ENCODE peak calls at places on chromosomes 1 and 21, in nine cellular contexts. T is tibial nerve, Z is colonic mucosa, R is pancreas, C is fibroblast of mammary gland, N is BE2C, S is left ventricle myocardium inferior, V is AG10803, W is adrenal gland. P is an unnamed sample.

GRCh38 chr1:247047702-247048101 is 30.9 kb downstream of the ZNF670 start:
- DNase-seq in T (no peak), Z (no peak), R (no peak), C (no peak), N (no peak), S (no peak), V (no peak), W (no peak), P (no peak)

GRCh38 chr1:202498542-202498941 is 150.0 kb downstream of the PPP1R12B start:
- DNase-seq in T (no peak), Z (no peak), R (no peak), C (no peak), N (no peak), S (no peak), V (no peak), W (no peak), P (no peak)

GRCh38 chr1:222373831-222374603 is 173.9 kb downstream of the HHIPL2 start:
- DNase-seq in T (no peak), Z (no peak), R (no peak), C (no peak), N (no peak), S (no peak), V (no peak), W (no peak), P (no peak)

GRCh38 chr1:212291505-212292134 is 6.4 kb downstream of the PPP2R5A start:
- DNase-seq in T (no peak), Z (no peak), R (no peak), C (peak), N (peak), S (no peak), V (peak), W (no peak), P (peak)

GRCh38 chr1:221832151-221832550 is 90.3 kb upstream of the DUSP10 start:
- DNase-seq in T (no peak), Z (no peak), R (no peak), C (no peak), N (no peak), S (no peak), V (no peak), W (no peak), P (no peak)

GRCh38 chr21:33644383-33645074 is 2.2 kb downstream of the ITSN1 start:
- DNase-seq in T (peak), Z (no peak), R (no peak), C (peak), N (no peak), S (no peak), V (peak), W (no peak), P (peak)

GRCh38 chr1:76951185-76951584 is 83.9 kb downstream of the ST6GALNAC5 start:
- DNase-seq in T (no peak), Z (no peak), R (no peak), C (peak), N (no peak), S (no peak), V (peak), W (no peak), P (peak)

GRCh38 chr1:65002508-65003315 is 36.4 kb upstream of the JAK1 start:
- DNase-seq in T (peak), Z (peak), R (peak), C (peak), N (no peak), S (peak), V (peak), W (peak), P (peak)

GRCh38 chr21:28671549-28672195 is 321.0 kb downstream of the LTN1 start:
- DNase-seq in T (no peak), Z (no peak), R (no peak), C (peak), N (no peak), S (no peak), V (peak), W (no peak), P (no peak)

GRCh38 chr1:23836037-23836436 is 10.8 kb upstream of the HMGCL start:
- DNase-seq in T (no peak), Z (no peak), R (no peak), C (no peak), N (no peak), S (no peak), V (no peak), W (no peak), P (no peak)

GRCh38 chr21:45970674-45971486 is 10.7 kb upstream of the COL6A1 start:
- DNase-seq in T (peak), Z (no peak), R (peak), C (no peak), N (peak), S (peak), V (no peak), W (peak), P (no peak)

GRCh38 chr1:85320371-85321131 is 44.1 kb upstream of the BCL10 start:
- DNase-seq in T (no peak), Z (no peak), R (no peak), C (peak), N (no peak), S (no peak), V (peak), W (no peak), P (peak)

GRCh38 chr21:15164678-15165303 is 100.0 kb upstream of the NRIP1 start:
- DNase-seq in T (no peak), Z (peak), R (no peak), C (peak), N (no peak), S (no peak), V (no peak), W (no peak), P (no peak)

GRCh38 chr1:29998686-29999085 is 724.7 kb downstream of the MATN1 start:
- DNase-seq in T (no peak), Z (no peak), R (no peak), C (no peak), N (no peak), S (no peak), V (no peak), W (no peak), P (no peak)

GRCh38 chr1:40625076-40625475 is 40.4 kb downstream of the RIMS3 start:
- DNase-seq in T (no peak), Z (peak), R (no peak), C (no peak), N (peak), S (no peak), V (no peak), W (peak), P (peak)

GRCh38 chr1:23581219-23581618 is 21.9 kb upstream of the ID3 start:
- DNase-seq in T (no peak), Z (no peak), R (no peak), C (peak), N (peak), S (peak), V (peak), W (peak), P (peak)

GRCh38 chr1:30731109-30731805 is 7.9 kb upstream of the MATN1 start:
- DNase-seq in T (no peak), Z (no peak), R (peak), C (no peak), N (no peak), S (no peak), V (no peak), W (no peak), P (no peak)

GRCh38 chr1:92934395-92935378 is 26.6 kb downstream of the DIPK1A start:
- DNase-seq in T (peak), Z (no peak), R (no peak), C (peak), N (peak), S (peak), V (peak), W (peak), P (peak)

GRCh38 chr1:82517586-82517985 is 716.9 kb downstream of the ADGRL2 start:
- DNase-seq in T (peak), Z (peak), R (no peak), C (peak), N (peak), S (peak), V (peak), W (peak), P (peak)

GRCh38 chr1:2148691-2149090 is 45.9 kb downstream of the FAAP20 start:
- DNase-seq in T (no peak), Z (no peak), R (no peak), C (no peak), N (no peak), S (peak), V (no peak), W (no peak), P (no peak)

GRCh38 chr1:244319283-244320132 is 132.2 kb downstream of the ADSS2 start:
- DNase-seq in T (no peak), Z (no peak), R (no peak), C (peak), N (no peak), S (no peak), V (peak), W (no peak), P (peak)

GRCh38 chr1:45010855-45011811 is at the start of gene HECTD3:
- DNase-seq in T (peak), Z (peak), R (peak), C (peak), N (peak), S (peak), V (peak), W (peak), P (peak)

GRCh38 chr1:5742032-5742431 is 250.2 kb downstream of the NPHP4 start:
- DNase-seq in T (no peak), Z (no peak), R (peak), C (no peak), N (no peak), S (no peak), V (no peak), W (no peak), P (no peak)

GRCh38 chr1:243325305-243325890 is 69.6 kb downstream of the SDCCAG8 start:
- DNase-seq in T (peak), Z (peak), R (no peak), C (peak), N (peak), S (no peak), V (peak), W (no peak), P (peak)

GRCh38 chr1:243726792-243727502 is 123.1 kb downstream of the AKT3 start:
- DNase-seq in T (no peak), Z (no peak), R (no peak), C (no peak), N (no peak), S (no peak), V (no peak), W (no peak), P (no peak)

GRCh38 chr1:220691039-220691684 is 999 bp downstream of the C1orf115 start:
- DNase-seq in T (no peak), Z (peak), R (no peak), C (no peak), N (no peak), S (no peak), V (no peak), W (peak), P (no peak)

GRCh38 chr1:175493999-175494336 is 249.4 kb downstream of the TNR start:
- DNase-seq in T (no peak), Z (no peak), R (no peak), C (no peak), N (no peak), S (no peak), V (no peak), W (no peak), P (no peak)

GRCh38 chr1:54312874-54313316 is 93.3 kb downstream of the SSBP3 start:
- DNase-seq in T (peak), Z (no peak), R (no peak), C (peak), N (no peak), S (peak), V (peak), W (peak), P (peak)

GRCh38 chr1:227951624-227952373 is 4.1 kb upstream of the WNT9A start:
- DNase-seq in T (no peak), Z (peak), R (no peak), C (no peak), N (no peak), S (no peak), V (no peak), W (no peak), P (no peak)

GRCh38 chr21:20592482-20592881 is 405.7 kb upstream of the NCAM2 start:
- DNase-seq in T (no peak), Z (no peak), R (no peak), C (no peak), N (no peak), S (no peak), V (no peak), W (no peak), P (no peak)

GRCh38 chr1:21323091-21323490 is 32.8 kb upstream of the ECE1 start:
- DNase-seq in T (no peak), Z (no peak), R (no peak), C (peak), N (no peak), S (no peak), V (peak), W (no peak), P (peak)

GRCh38 chr1:24929876-24930702 is at the start of gene RUNX3:
- DNase-seq in T (no peak), Z (peak), R (peak), C (no peak), N (no peak), S (peak), V (peak), W (peak), P (no peak)

GRCh38 chr1:200886590-200886989 is 8.1 kb upstream of the INAVA start:
- DNase-seq in T (no peak), Z (no peak), R (no peak), C (no peak), N (no peak), S (no peak), V (no peak), W (no peak), P (no peak)

GRCh38 chr1:197321821-197322220 is 53.8 kb downstream of the CRB1 start:
- DNase-seq in T (no peak), Z (no peak), R (no peak), C (no peak), N (no peak), S (no peak), V (no peak), W (no peak), P (peak)

GRCh38 chr21:45543371-45543709 is 1.1 kb upstream of the SLC19A1 start:
- DNase-seq in T (no peak), Z (no peak), R (peak), C (no peak), N (no peak), S (peak), V (no peak), W (peak), P (no peak)

GRCh38 chr1:67945733-67946374 is 104.6 kb downstream of the DIRAS3 start:
- DNase-seq in T (no peak), Z (no peak), R (no peak), C (no peak), N (peak), S (peak), V (no peak), W (no peak), P (peak)

GRCh38 chr1:51516639-51517158 is 2.4 kb downstream of the EPS15 start:
- DNase-seq in T (no peak), Z (no peak), R (no peak), C (no peak), N (no peak), S (no peak), V (no peak), W (no peak), P (no peak)

GRCh38 chr1:59290173-59290954 is 6.5 kb upstream of the FGGY start:
- DNase-seq in T (no peak), Z (peak), R (no peak), C (peak), N (peak), S (no peak), V (no peak), W (no peak), P (peak)
- TF ChIP-seq CTCF in T (no peak), Z (peak), R (peak), C (peak), N (peak), S (peak), V (peak), W (no peak), P (peak)

GRCh38 chr1:109395602-109396512 is 1.9 kb downstream of the SORT1 start:
- DNase-seq in T (no peak), Z (no peak), R (no peak), C (no peak), N (no peak), S (no peak), V (peak), W (no peak), P (peak)
- H3K4me3 ChIP-seq in T (peak), Z (peak), R (no peak), C (no peak), N (no peak), S (peak), V (peak), W (no peak), P (peak)

GRCh38 chr1:192358822-192359221 is 42.0 kb downstream of the RGS21 start:
- DNase-seq in T (no peak), Z (no peak), R (no peak), C (no peak), N (no peak), S (no peak), V (no peak), W (no peak), P (no peak)

GRCh38 chr1:192367436-192367835 is 50.6 kb downstream of the RGS21 start:
- DNase-seq in T (no peak), Z (no peak), R (no peak), C (no peak), N (no peak), S (no peak), V (no peak), W (no peak), P (no peak)

GRCh38 chr1:192357904-192358303 is 41.1 kb downstream of the RGS21 start:
- DNase-seq in T (no peak), Z (no peak), R (no peak), C (no peak), N (no peak), S (no peak), V (no peak), W (no peak), P (no peak)

GRCh38 chr1:192363177-192363576 is 46.4 kb downstream of the RGS21 start:
- DNase-seq in T (no peak), Z (no peak), R (no peak), C (no peak), N (no peak), S (no peak), V (no peak), W (no peak), P (no peak)
- TF ChIP-seq CTCF in T (no peak), Z (no peak), R (no peak), C (no peak), N (peak), S (no peak), V (no peak), W (no peak), P (no peak)

DNA sequence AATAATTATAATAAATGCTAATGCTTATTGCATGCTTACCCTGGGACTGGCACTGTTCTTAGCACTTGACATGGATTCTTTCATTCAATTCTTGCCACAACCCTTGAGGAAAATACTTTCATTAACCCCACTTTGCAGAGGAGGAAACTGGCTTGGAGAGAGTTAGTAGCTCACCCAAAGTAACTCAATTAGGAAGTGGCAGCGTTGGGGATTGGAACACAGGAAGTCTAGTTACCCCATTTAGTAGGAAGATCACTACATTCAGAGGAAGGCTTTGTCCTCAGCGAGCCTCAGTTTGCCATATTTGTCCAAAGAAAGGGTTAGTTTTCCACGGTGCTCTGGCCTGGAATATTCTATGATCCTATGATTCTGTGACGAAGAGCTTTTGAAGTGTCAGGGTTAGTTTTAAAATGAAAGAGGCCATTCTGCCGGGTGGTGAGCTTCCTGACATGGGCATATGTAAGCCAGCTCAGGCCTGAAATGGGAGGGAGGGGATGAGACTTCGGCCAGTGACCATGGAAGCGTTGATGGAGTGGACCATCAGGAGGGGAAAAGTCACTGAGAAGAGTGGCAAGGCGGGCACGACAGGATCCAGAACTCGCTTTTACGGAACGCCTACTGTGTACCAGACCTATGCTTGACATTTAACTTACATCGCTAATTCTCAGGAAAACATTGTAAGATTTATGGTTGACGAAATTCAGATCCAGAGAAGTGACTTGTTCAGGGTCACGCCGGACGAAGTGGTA is 28.2 kb upstream of the EPB41 start:
- DNase-seq in T (no peak), Z (no peak), R (no peak), C (no peak), N (no peak), S (no peak), V (no peak), W (no peak), P (no peak)
- H3K4me3 ChIP-seq in T (no peak), Z (peak), R (no peak), C (no peak), N (peak), S (peak), V (no peak), W (no peak), P (no peak)

DNA sequence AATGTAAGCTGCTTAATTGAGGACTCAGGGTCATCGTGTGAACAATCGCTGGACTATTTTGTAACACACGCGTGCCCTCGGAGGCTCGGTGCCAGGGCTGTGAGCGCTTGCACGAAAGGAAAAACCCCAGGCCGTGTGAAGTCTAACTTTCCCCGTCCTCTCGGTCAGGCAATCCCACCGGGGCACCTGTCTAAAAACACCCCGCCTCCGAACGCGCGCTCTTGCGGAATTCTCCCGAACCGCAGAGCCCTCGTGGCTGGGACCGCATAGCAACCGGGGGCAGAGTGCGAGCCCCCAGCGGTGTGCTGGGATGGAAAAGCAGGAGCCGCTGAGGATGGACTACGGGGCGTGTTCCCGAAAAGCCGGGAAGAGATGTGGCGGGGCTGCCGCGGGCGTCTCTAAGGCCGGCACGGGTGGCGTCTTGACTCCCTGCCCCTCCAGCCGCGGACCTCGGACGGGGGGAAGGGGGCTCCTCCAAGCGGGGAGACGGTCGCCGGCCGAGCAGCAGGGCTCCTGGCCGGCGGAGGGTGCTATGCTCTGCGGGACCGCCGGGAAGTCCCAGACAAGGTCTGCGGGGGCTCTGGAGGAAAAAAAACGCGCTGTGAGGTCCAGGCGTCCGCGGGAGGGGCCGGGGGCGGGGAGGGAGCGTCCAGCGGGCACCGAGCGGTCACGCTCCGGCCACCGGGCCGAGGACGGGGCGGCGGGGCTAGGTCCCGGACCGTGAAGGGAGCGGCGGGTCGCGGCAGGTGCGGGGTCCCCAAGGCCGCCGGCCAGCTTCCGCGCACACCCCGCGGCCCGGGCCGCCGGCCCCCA is 936 bp downstream of the ZBTB21 start:
- DNase-seq in T (peak), Z (peak), R (peak), C (peak), N (peak), S (peak), V (peak), W (peak), P (peak)
- TF ChIP-seq CTCF in T (peak), Z (no peak), R (no peak), C (no peak), N (peak), S (peak), V (peak), W (peak), P (peak)

GRCh38 chr1:58133562-58133961 is 413.0 kb downstream of the OMA1 start:
- DNase-seq in T (no peak), Z (no peak), R (no peak), C (no peak), N (no peak), S (no peak), V (no peak), W (no peak), P (no peak)

GRCh38 chr1:58136502-58136901 is 410.0 kb downstream of the OMA1 start:
- DNase-seq in T (no peak), Z (no peak), R (no peak), C (no peak), N (no peak), S (no peak), V (no peak), W (no peak), P (no peak)
- H3K4me3 ChIP-seq in T (no peak), Z (no peak), R (no peak), C (no peak), N (no peak), S (no peak), V (no peak), W (no peak), P (no peak)

DNA sequence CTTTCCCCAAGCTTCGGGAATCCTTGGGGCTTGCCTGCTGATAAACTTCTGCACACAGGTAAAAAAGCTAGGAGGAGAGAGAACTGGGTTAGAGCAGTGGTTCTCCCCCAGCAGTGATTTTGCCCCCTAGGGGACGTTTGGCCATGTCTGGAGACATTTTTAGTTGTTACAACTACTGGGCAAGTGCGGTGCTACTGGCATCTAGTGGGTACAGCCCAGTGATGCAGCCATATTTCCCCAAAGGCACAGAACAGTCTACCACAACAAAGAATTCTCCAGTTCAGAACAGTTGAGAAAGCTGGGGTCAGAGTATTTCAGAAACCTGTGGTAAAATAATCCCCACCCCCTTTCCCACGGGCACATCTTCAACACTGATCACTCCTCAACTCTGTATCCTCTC is 41.3 kb downstream of the LRRC71 start:
- DNase-seq in T (no peak), Z (no peak), R (no peak), C (no peak), N (peak), S (no peak), V (no peak), W (no peak), P (no peak)
- TF ChIP-seq CTCF in T (no peak), Z (no peak), R (no peak), C (peak), N (peak), S (no peak), V (no peak), W (no peak), P (peak)

P was measured in astrocyte of the spinal cord.